ENCODE peak calls at places on chromosomes 2 and 18, in seven cellular contexts. E is HCT116, T is heart right ventricle, H is IMR-90, R is suprapubic skin, W is mammary epithelial cell, S is fibroblast of mammary gland. A is an unnamed sample.
A peak's percentile ranks its signal among the peaks of the same experiment; 100 is the strongest.

GRCh38 chr2:128941676-128942075 is 623.0 kb upstream of the HS6ST1 start:
- DNase-seq in W (no peak), R (no peak), S (no peak), H (no peak), T (no peak), E (no peak), A (no peak)

GRCh38 chr2:39000552-39000951 is 110.9 kb downstream of the ARHGEF33 start:
- DNase-seq in W (no peak), H (no peak), S (no peak), E (no peak), R (no peak), T (no peak), A (no peak)

GRCh38 chr2:24907106-24907505 is 12.9 kb downstream of the ADCY3 start:
- DNase-seq in W (no peak), S (peak; percentile 45), E (no peak), T (no peak), H (peak; percentile 55), R (peak; percentile 25), A (no peak)

GRCh38 chr2:175414872-175415487 is 233.5 kb upstream of the ATP5MC3 start:
- DNase-seq in E (peak; percentile 54), W (peak; percentile 41), T (peak; percentile 35), H (peak; percentile 54), S (peak; percentile 74), R (peak; percentile 63), A (peak; percentile 14)

GRCh38 chr2:169933124-169933711 is 106.0 kb downstream of the UBR3 start:
- DNase-seq in S (peak; percentile 68), R (no peak), H (peak; percentile 54), E (peak; percentile 22), T (no peak), W (peak; percentile 12), A (peak; percentile 10)

GRCh38 chr2:200226652-200227426 is 79.7 kb upstream of the SPATS2L start:
- DNase-seq in R (no peak), H (no peak), T (peak; percentile 57), E (no peak), W (no peak), S (no peak), A (no peak)

GRCh38 chr2:33791625-33792024 is 192.5 kb upstream of the FAM98A start:
- DNase-seq in W (peak; percentile 40), H (peak; percentile 73), E (no peak), T (no peak), R (no peak), S (peak; percentile 83), A (no peak)

GRCh38 chr2:134778372-134778771 is 59.6 kb upstream of the TMEM163 start:
- DNase-seq in E (no peak), H (no peak), S (no peak), W (no peak), R (no peak), T (no peak), A (no peak)

GRCh38 chr2:64562148-64562784 is 38.1 kb downstream of the AFTPH start:
- DNase-seq in S (peak; percentile 9), E (peak; percentile 10), W (no peak), H (peak; percentile 22), T (no peak), R (no peak), A (no peak)

GRCh38 chr2:71578665-71579371 is 125.5 kb downstream of the DYSF start:
- DNase-seq in W (no peak), E (no peak), T (peak; percentile 72), R (peak; percentile 82), S (peak; percentile 40), H (peak; percentile 7), A (no peak)

GRCh38 chr2:28394331-28394877 is 1.7 kb downstream of the FOSL2 start:
- DNase-seq in H (peak; percentile 71), T (no peak), R (no peak), W (peak; percentile 51), E (no peak), S (peak; percentile 47), A (no peak)

GRCh38 chr2:152488075-152488474 is 153.1 kb downstream of the FMNL2 start:
- DNase-seq in H (no peak), T (no peak), S (no peak), W (no peak), R (no peak), E (no peak), A (no peak)

GRCh38 chr18:48634491-48634890 is 95.7 kb downstream of the CTIF start:
- DNase-seq in T (no peak), R (no peak), W (no peak), H (no peak), E (no peak), S (no peak), A (no peak)

GRCh38 chr2:1769703-1770422 is 25.5 kb upstream of the PXDN start:
- DNase-seq in T (no peak), S (peak; percentile 61), R (peak; percentile 62), E (peak; percentile 71), H (peak; percentile 62), W (peak; percentile 53), A (no peak)

GRCh38 chr2:129923265-129924141 is 56.0 kb upstream of the RAB6C start:
- DNase-seq in T (no peak), H (peak; percentile 37), S (peak; percentile 54), E (peak; percentile 35), W (peak; percentile 25), R (no peak), A (no peak)

GRCh38 chr18:31591113-31591512 is 564 bp upstream of the TTR start:
- DNase-seq in H (no peak), W (no peak), R (no peak), T (no peak), S (no peak), E (no peak), A (no peak)

GRCh38 chr2:110657721-110658305 is 20.1 kb downstream of the BUB1 start:
- DNase-seq in T (no peak), R (no peak), W (no peak), S (no peak), H (no peak), E (no peak), A (peak; percentile 51)

GRCh38 chr2:215189393-215189792 is 51.0 kb upstream of the ABCA12 start:
- DNase-seq in S (no peak), R (no peak), E (no peak), H (no peak), W (peak; percentile 96), T (no peak), A (no peak)

GRCh38 chr18:28177828-28178635 is 1.1 kb upstream of the CDH2 start:
- DNase-seq in T (peak; percentile 71), S (peak; percentile 53), W (peak; percentile 21), H (peak; percentile 36), R (no peak), E (no peak), A (no peak)

DNA sequence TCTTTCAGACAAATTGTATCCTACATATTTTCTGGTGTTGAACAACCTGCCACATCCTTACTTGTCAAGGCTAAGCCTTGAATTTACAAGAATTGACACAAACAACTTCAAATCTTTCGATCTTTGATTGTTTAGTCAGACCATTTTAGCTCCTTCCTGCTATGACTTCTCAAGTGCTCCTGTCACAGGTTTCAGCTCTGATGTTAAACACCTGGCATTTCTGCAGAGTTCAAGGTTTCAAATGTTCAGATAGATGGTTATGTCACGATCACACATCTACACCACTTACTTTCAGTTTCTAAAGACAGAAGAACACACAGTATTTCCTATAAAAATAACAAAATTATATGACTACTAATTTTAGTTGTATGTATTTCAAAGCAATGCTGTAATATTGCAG is 84.0 kb downstream of the RND3 start:
- DNase-seq in H (no peak), E (no peak), R (no peak), W (no peak), T (no peak), S (no peak), A (no peak)
- H3K4me3 ChIP-seq in H (peak overlapping the region; percentile 51), E (no peak overlapping the region), R (no peak overlapping the region), W (no peak overlapping the region), T (peak overlapping the region; percentile 21), S (no peak overlapping the region), A (no peak overlapping the region)

GRCh38 chr2:23561544-23561943 is 176.6 kb downstream of the KLHL29 start:
- DNase-seq in T (no peak), H (no peak), E (no peak), R (no peak), W (no peak), S (no peak), A (no peak)
- TF ChIP-seq CTCF in T (no peak), H (no peak), E (no peak), R (no peak), W (no peak), S (no peak), A (no peak)

GRCh38 chr2:95024960-95025405 is 525 bp upstream of the MAL start:
- DNase-seq in W (no peak), T (no peak), H (no peak), R (no peak), E (no peak), S (no peak), A (no peak)
- H3K4me3 ChIP-seq in W (no peak overlapping the region), T (peak overlapping the region; percentile 51), H (no peak overlapping the region), R (peak overlapping the region; percentile 43), E (no peak overlapping the region), S (no peak overlapping the region), A (peak overlapping the region; percentile 60)

GRCh38 chr2:27306657-27307544 is 1.3 kb downstream of the UCN start:
- DNase-seq in R (no peak), T (no peak), S (no peak), H (no peak), E (no peak), W (no peak), A (no peak)

GRCh38 chr2:27307545-27308358 is 493 bp downstream of the UCN start:
- DNase-seq in R (no peak), H (no peak), T (peak; percentile 21), S (no peak), W (no peak), E (no peak), A (no peak)

GRCh38 chr2:27308359-27308875 is at the start of gene UCN:
- DNase-seq in W (peak; percentile 27), S (peak; percentile 36), E (no peak), R (no peak), H (peak; percentile 34), T (peak; percentile 44), A (no peak)

GRCh38 chr2:27312152-27312551 is 3.9 kb upstream of the UCN start:
- DNase-seq in W (no peak), T (no peak), H (no peak), S (no peak), E (no peak), R (no peak), A (no peak)

DNA sequence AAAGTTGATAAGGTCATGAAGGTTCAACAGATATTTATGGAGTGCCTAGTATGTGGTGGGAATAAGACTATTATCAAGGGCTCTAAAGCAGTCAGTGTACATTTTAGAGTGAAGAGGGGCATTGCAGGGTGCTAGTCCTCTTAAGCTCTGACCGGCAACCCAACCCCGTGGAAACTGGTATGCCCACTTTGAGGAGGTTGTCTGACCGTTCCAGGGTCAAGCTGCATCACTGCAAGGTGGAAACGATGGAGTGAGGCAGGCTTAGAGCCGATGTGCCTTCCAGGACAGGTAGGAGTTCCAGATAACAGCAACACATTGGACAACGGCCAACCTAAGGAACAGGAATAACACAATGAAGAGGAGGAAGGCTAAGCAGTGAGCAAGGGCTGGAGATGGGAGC is 1.4 kb upstream of the UCN start:
- DNase-seq in R (no peak), H (no peak), S (no peak), T (no peak), W (no peak), E (no peak), A (no peak)
- TF ChIP-seq CTCF in R (no peak), H (no peak), S (no peak), T (no peak), W (no peak), E (no peak), A (no peak)

A was measured in kidney epithelial cell.